ENCODE peak calls at places on chromosomes 13 and 19, in five cellular contexts. Q is astrocyte of the spinal cord, O is heart right ventricle, L is transverse colon, C is A549. V is an unnamed sample.

GRCh38 chr19:38949580-38950367 is 19.0 kb downstream of the MRPS12 start:
- DNase-seq in Q (peak), L (peak), O (peak), C (no peak), V (peak)

GRCh38 chr13:72960114-72960513 is 98.7 kb upstream of the KLF5 start:
- DNase-seq in Q (no peak), L (no peak), O (no peak), C (no peak), V (no peak)

GRCh38 chr19:48833977-48834376 is 2.3 kb downstream of the HSD17B14 start:
- DNase-seq in C (no peak), O (no peak), Q (no peak), L (no peak), V (no peak)

GRCh38 chr13:33174980-33175379 is 110.6 kb downstream of the STARD13 start:
- DNase-seq in Q (peak), C (no peak), O (no peak), L (no peak), V (no peak)

GRCh38 chr13:67299072-67299635 is 69.0 kb upstream of the PCDH9 start:
- DNase-seq in L (no peak), O (no peak), C (peak), Q (peak), V (no peak)

GRCh38 chr19:4730740-4731171 is 7.1 kb upstream of the DPP9 start:
- DNase-seq in L (peak), C (no peak), O (peak), Q (no peak), V (peak)

GRCh38 chr19:14561249-14561648 is 10.6 kb downstream of the NDUFB7 start:
- DNase-seq in L (no peak), C (no peak), O (no peak), Q (no peak), V (no peak)

GRCh38 chr13:65468628-65469027 is 1761.5 kb downstream of the PCDH9 start:
- DNase-seq in O (no peak), L (no peak), C (no peak), Q (peak), V (no peak)

GRCh38 chr19:2083174-2083854 is 12.8 kb downstream of the MOB3A start:
- DNase-seq in C (no peak), L (peak), Q (no peak), O (no peak), V (peak)

GRCh38 chr19:1237027-1237659 is 662 bp downstream of the CBARP start:
- DNase-seq in L (no peak), Q (no peak), C (no peak), O (no peak), V (no peak)

GRCh38 chr13:45584816-45585215 is 30.7 kb downstream of the ERICH6B start:
- DNase-seq in O (no peak), L (no peak), Q (no peak), C (peak), V (no peak)
- TF ChIP-seq CTCF in O (no peak), L (no peak), Q (peak), C (no peak), V (no peak)

GRCh38 chr19:42178791-42179500 is 38.5 kb downstream of the DEDD2 start:
- DNase-seq in L (no peak), C (peak), O (no peak), Q (no peak), V (no peak)
- TF ChIP-seq CTCF in L (no peak), C (peak), O (peak), Q (peak), V (no peak)

GRCh38 chr19:58520257-58520599 is 618 bp upstream of the ZBTB45 start:
- DNase-seq in O (no peak), L (no peak), Q (no peak), C (no peak), V (no peak)

GRCh38 chr19:58519087-58519354 is 589 bp downstream of the ZBTB45 start:
- DNase-seq in L (peak), O (peak), Q (peak), C (peak), V (peak)

GRCh38 chr19:58519355-58520256 is at the start of gene ZBTB45:
- DNase-seq in O (peak), L (peak), C (peak), Q (peak), V (peak)

GRCh38 chr19:58516964-58517833 is 2.4 kb downstream of the ZBTB45 start:
- DNase-seq in Q (no peak), O (no peak), L (no peak), C (no peak), V (no peak)

DNA sequence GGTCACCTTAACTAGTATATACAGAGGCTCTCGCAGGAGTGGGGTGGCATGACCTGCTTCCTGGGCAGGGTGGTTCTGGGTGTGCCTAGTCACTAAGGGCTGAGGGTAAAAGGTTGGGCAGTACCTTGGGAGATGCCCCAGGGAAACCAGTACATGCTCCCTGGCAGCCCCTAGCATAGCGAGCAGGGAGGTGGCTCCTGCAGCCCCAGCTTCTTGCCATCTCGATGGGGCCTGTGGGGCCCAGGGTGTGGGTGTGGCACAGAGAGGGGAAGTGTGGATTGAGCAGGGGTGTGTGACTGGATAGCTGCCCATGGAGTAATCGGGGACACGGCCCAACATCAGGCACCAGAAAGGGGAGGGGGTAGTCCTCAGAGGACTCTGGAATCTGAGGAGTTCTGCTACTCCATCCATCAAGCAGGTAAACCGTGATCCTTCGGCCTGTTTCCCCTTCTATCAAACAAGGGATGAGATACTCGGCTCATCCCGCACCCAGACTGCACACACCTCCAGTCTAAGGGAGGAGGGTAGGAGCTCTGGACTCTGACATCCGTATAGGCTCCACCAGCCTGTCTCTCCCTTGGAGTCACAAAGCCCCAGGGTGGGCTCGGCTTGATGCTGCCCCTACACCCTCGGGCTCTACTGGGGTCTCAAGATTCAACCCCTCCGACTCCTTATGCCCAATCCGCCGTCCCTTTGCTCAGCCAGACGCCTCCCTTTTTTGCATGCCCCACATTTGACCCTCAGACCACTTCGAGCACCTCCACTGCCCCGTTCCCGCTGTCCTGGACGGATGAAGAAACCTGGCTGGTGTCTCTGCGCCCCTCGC is 1.1 kb downstream of the ZBTB45 start:
- DNase-seq in C (no peak), L (peak), Q (no peak), O (no peak), V (no peak)
- TF ChIP-seq CTCF in C (no peak), L (peak), Q (no peak), O (no peak), V (no peak)

DNA sequence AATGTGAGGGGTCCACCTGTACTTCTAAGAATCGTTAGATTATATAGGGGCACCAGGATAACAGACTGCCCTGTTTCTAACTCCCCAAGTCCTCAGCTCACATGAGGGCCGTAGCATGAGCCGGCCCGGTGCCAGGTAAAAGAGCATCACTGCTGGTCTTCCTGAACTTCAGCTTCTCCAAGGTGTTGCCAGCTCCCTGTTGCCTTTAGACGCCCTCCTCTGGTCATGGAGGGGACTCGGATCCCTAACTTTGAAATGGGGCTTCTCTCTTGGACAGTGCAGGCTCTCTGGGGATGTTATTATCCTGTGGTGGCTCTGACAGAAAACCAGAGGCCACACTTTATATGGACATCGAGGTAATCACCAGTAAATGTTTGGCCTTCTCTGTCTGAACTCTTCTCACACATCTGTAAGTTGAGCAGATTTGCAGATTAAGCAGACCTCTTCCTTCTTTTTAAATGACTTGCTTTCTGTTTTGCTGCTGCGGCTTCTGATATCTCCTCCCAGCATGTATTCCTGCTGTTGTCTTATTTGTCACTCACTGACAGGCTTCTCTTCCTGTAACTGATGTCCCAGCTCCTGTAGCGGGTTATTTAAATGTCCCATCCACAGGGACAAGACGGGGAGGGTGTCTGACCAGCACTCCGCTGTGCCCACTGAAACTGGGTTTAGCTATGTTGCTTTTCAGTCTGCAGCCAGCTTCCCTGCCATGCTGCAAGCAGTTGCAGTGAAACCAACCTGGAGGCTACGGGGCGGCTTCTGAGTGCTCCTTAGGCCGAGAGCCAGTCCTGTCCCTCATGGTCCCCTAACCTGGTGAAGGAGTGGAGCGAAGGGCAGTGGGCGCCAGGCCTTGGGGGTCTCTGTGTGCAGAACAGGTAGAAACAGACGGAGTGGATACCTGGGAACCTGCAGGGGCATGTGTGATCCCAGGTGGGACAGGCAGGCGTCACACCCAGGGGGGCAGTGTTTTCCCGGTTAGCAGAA is 39.2 kb downstream of the TSSK6 start:
- DNase-seq in O (no peak), Q (peak), L (no peak), C (peak), V (no peak)
- TF ChIP-seq CTCF in O (peak), Q (peak), L (peak), C (no peak), V (no peak)

GRCh38 chr13:26679411-26679810 is 81.2 kb downstream of the GPR12 start:
- DNase-seq in L (no peak), C (no peak), O (no peak), Q (peak), V (no peak)

GRCh38 chr13:26678330-26678729 is 82.3 kb downstream of the GPR12 start:
- DNase-seq in Q (no peak), L (no peak), C (no peak), O (no peak), V (no peak)

GRCh38 chr13:26681036-26681435 is 79.5 kb downstream of the GPR12 start:
- DNase-seq in Q (no peak), C (no peak), L (no peak), O (no peak), V (no peak)

GRCh38 chr13:26679945-26680516 is 80.6 kb downstream of the GPR12 start:
- DNase-seq in L (no peak), O (no peak), Q (peak), C (no peak), V (no peak)

GRCh38 chr13:26678796-26679195 is 81.8 kb downstream of the GPR12 start:
- DNase-seq in Q (no peak), C (no peak), L (no peak), O (no peak), V (no peak)
- TF ChIP-seq CTCF in Q (no peak), C (no peak), L (no peak), O (no peak), V (no peak)

GRCh38 chr13:35854286-35854685 is 276.9 kb downstream of the DCLK1 start:
- DNase-seq in O (no peak), C (no peak), L (no peak), Q (no peak), V (no peak)
- TF ChIP-seq CTCF in O (no peak), C (no peak), L (no peak), Q (no peak), V (no peak)

GRCh38 chr19:6718111-6718740 is 2.2 kb downstream of the C3 start:
- DNase-seq in Q (no peak), L (no peak), O (no peak), C (no peak), V (no peak)

GRCh38 chr19:6717441-6717971 is 2.9 kb downstream of the C3 start:
- DNase-seq in L (no peak), Q (no peak), C (peak), O (no peak), V (no peak)

GRCh38 chr19:6718741-6719539 is 1.5 kb downstream of the C3 start:
- DNase-seq in O (no peak), Q (no peak), C (peak), L (no peak), V (no peak)

GRCh38 chr19:6714749-6715555 is 5.5 kb downstream of the C3 start:
- DNase-seq in O (no peak), L (no peak), Q (no peak), C (no peak), V (no peak)

DNA sequence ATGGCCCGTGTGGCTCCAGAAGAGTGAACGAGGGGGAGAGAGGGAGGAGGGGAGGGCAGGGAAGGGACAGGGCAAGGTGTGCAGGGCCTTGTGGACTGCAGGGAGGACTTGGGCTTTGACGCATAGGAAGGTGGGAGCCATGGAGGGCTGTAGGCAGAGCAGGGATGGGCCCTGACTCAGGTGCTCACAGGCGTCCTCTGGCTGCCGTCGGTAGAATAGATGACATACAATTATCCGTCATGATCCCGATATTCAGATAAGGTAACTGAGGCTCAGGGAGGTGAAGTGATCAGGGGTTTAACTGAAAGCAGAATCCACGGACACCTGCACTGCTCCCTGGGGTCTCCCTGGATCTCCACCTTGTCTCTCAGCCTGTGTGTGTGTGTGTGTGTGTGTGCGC is 3.4 kb downstream of the C3 start:
- DNase-seq in Q (no peak), O (no peak), C (no peak), L (no peak), V (no peak)
- TF ChIP-seq CTCF in Q (no peak), O (no peak), C (no peak), L (no peak), V (no peak)

GRCh38 chr13:35157143-35157755 is 215.2 kb downstream of the NBEA start:
- DNase-seq in Q (peak), C (peak), L (peak), O (no peak), V (peak)
- TF ChIP-seq CTCF in Q (peak), C (peak), L (peak), O (peak), V (no peak)

DNA sequence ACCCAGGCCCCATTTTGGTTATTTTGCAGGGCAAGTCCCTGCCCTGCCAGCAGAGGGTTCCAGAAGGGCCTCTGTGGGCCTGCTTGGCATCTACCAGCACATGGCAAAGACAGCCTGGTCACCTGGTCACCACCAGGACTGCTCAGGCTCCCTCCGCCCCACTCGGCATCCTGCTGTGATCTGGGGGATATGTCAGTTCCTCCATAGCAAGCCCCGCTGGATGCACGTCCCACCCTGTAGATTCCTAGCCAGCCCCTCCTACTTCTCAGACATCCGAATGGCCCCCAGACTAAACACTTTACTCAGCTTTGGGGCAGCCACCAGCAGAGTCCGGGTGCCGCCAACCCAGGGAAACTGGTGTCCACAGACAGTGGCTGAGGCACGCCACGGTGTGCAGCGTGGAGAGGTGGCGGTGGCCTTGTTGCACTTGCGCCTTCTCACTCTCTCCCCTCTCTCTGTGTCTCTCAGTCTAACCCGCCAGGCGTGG is 31.8 kb upstream of the USE1 start:
- DNase-seq in O (no peak), C (no peak), Q (no peak), L (no peak), V (no peak)
- TF ChIP-seq CTCF in O (no peak), C (no peak), Q (no peak), L (no peak), V (no peak)